ENCODE peak calls at places on chromosome 20, in four cellular contexts. R is LNCaP clone FGC, Z is fibroblast of the aortic adventitia, K is IMR-90. U is an unnamed sample.

GRCh38 chr20:15556869-15557268 is 1016.4 kb downstream of the KIF16B start:
- DNase-seq in R (no peak), Z (no peak), K (no peak), U (no peak)

GRCh38 chr20:3796477-3797225 is 541 bp downstream of the CDC25B start:
- DNase-seq in R (no peak), Z (no peak), K (no peak), U (no peak)

GRCh38 chr20:59559024-59559817 is 45.1 kb upstream of the PHACTR3 start:
- DNase-seq in R (no peak), Z (no peak), K (no peak), U (no peak)

GRCh38 chr20:49381558-49382493 is 100.6 kb downstream of the KCNB1 start:
- DNase-seq in R (peak), Z (peak), K (peak), U (peak)

GRCh38 chr20:12207875-12208274 is 290.2 kb downstream of the BTBD3 start:
- DNase-seq in R (no peak), Z (peak), K (peak), U (peak)

GRCh38 chr20:9407805-9408421 is 106.5 kb upstream of the LAMP5 start:
- DNase-seq in R (peak), Z (peak), K (peak), U (peak)

GRCh38 chr20:4022386-4023350 is 7.3 kb upstream of the RNF24 start:
- DNase-seq in R (no peak), Z (peak), K (no peak), U (peak)

GRCh38 chr20:4151991-4152695 is 136.8 kb upstream of the RNF24 start:
- DNase-seq in R (no peak), Z (peak), K (peak), U (no peak)

GRCh38 chr20:24955045-24955444 is 6.0 kb downstream of the CST7 start:
- DNase-seq in R (no peak), Z (no peak), K (no peak), U (no peak)

DNA sequence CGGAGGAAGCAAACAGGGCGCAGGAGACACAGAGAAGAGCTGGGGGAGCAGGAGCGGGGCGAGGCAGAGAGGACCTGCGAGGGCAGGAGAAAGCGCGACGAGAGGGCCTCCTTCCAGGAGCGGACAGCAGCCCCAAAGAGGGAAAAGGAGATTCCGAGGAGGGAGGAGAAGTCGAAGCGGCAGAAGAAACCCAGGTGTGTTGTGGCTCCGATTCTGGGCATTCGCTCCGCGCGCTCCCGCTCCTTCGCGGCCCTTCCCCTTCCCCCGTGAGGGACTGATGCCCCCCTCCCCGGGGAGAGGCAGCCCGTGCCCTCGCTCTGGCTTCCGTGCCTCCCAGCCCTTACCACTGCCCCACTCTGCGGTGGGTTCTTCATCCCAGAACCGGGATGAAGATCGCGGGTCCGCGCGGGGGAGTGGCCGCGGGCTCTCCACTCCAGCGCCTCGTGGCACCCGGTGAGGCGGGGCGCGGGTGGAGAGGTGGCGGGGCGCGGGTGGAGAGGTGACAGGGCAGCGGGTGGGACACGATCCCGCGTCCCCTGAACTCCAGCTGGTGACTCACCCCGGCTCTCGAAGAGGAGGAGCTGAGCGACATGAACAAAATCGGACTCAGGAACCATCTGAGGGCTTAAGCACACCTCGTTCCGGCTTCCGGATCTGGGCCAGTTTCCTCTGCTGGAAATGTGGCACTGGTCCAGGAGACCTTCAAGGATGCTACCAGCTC is 22.4 kb downstream of the TMC2 start:
- DNase-seq in R (no peak), Z (peak), K (no peak), U (peak)
- H3K4me3 ChIP-seq in R (no peak), Z (peak), K (no peak), U (peak)

GRCh38 chr20:21381619-21382018 is 15.7 kb downstream of the NKX2-4 start:
- DNase-seq in R (no peak), Z (no peak), K (no peak), U (no peak)

GRCh38 chr20:21376631-21377030 is 20.7 kb downstream of the NKX2-4 start:
- DNase-seq in R (no peak), Z (no peak), K (peak), U (no peak)

GRCh38 chr20:21380711-21381110 is 16.6 kb downstream of the NKX2-4 start:
- DNase-seq in R (peak), Z (peak), K (no peak), U (no peak)

GRCh38 chr20:21378259-21378658 is 19.1 kb downstream of the NKX2-4 start:
- DNase-seq in R (no peak), Z (no peak), K (no peak), U (no peak)

DNA sequence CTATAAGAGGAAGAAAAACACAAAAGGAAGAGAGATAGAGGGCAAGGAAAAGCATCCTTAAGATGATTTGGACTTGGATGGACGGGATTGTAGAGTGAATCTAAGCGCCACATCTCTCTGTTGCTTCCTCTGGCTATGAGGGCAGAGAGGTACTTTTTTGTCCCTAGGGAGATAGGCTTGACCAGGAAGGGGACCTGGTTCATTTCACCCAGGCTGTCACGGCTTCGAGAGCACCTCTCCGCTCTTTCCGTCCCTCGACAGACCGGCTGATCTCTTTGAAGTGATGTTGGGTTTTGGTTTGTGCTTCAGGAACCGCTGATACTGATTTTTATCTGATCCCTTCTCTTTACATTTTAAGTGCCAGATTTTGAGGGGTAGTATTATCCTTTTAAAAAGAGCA is 19.6 kb downstream of the NKX2-4 start:
- DNase-seq in R (no peak), Z (no peak), K (no peak), U (no peak)
- H3K4me3 ChIP-seq in R (no peak), Z (no peak), K (no peak), U (no peak)

DNA sequence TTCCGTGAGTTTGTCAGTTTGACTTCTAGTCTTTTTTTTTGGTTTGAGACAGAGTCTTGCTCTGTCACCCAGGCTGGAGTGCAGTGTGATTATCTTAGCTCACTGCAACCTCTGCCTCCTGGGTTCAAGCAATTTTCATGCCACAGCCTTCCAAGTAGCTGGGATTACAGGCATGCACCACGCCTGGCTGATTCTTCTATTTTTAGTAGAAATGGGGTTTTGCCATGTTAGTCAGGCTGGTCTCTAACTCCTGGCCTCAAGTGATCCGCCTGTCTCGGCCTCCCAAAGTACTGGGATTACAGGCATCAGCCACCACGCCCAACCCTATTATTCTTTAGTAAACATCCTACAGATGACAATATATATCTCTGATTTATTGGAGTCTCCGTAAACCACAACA is 506.5 kb downstream of the PREX1 start:
- DNase-seq in R (no peak), Z (no peak), K (no peak), U (no peak)
- H3K4me3 ChIP-seq in R (no peak), Z (no peak), K (no peak), U (no peak)

GRCh38 chr20:63178889-63179751 is 36.8 kb downstream of the YTHDF1 start:
- DNase-seq in R (no peak), Z (no peak), K (peak), U (peak)
- H3K4me3 ChIP-seq in R (no peak), Z (no peak), K (no peak), U (no peak)

GRCh38 chr20:38873050-38873581 is 53.1 kb upstream of the FAM83D start:
- DNase-seq in R (no peak), Z (no peak), K (no peak), U (no peak)

GRCh38 chr20:38872491-38873049 is 53.6 kb upstream of the FAM83D start:
- DNase-seq in R (no peak), Z (no peak), K (no peak), U (no peak)

GRCh38 chr20:38870733-38871559 is 55.3 kb upstream of the FAM83D start:
- DNase-seq in R (no peak), Z (no peak), K (peak), U (no peak)

GRCh38 chr20:38871560-38871953 is 54.7 kb upstream of the FAM83D start:
- DNase-seq in R (no peak), Z (no peak), K (no peak), U (no peak)

DNA sequence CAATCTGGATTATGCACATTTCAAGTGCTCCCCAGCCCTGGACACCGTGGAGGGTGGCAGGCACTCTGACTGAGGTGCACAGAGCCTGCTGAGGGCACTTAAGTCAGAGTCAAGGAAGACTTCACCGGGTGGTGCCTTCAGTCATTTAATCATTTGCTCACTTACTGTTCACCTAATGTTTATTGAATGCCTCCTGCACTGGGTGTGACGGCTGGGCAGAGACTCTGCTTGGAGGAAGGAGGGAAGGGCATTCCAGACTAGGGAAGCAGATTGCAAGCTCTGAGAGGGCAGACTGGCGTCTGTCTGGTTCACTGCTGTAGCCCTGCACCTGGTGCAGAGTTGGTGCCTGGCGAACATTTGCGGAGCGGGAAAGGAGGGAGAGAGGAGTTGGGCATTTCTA is 54.2 kb upstream of the FAM83D start:
- DNase-seq in R (no peak), Z (no peak), K (no peak), U (no peak)
- H3K4me3 ChIP-seq in R (no peak), Z (no peak), K (no peak), U (no peak)

DNA sequence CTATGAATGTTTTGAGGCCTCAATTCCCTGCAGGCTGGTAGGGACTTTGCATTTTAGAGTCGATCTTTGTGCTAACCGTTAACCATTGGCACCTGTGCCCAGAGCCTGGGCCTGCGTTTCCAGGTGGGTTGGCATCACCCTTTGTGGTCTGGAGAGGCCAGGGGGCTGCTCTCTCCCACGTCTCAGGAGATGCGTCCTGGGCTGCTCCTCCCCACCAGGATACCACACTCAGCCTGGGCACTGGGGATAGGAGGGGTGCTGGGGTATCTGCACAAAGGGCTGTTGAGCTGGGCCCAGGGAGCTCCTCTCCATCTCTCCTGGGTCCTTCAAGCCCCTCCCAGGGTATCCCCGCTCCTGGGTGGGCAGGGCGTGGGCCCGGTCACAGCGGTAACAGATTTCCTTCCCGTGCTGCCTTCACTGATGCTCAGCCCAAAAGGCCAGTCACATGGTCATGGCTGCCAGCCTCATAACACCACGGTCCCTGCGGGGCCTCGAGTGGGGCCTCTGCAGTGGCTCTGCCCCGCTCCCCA is 266.2 kb downstream of the TAF4 start:
- DNase-seq in R (no peak), Z (no peak), K (no peak), U (no peak)
- H3K4me3 ChIP-seq in R (no peak), Z (no peak), K (no peak), U (no peak)

GRCh38 chr20:56359212-56360132 is 698 bp downstream of the FAM210B start:
- DNase-seq in R (no peak), Z (peak), K (peak), U (peak)

GRCh38 chr20:56361888-56362287 is 3.1 kb downstream of the FAM210B start:
- DNase-seq in R (no peak), Z (no peak), K (no peak), U (no peak)

GRCh38 chr20:56360133-56360898 is 1.5 kb downstream of the FAM210B start:
- DNase-seq in R (no peak), Z (no peak), K (no peak), U (no peak)

GRCh38 chr20:56362833-56363413 is 4.1 kb downstream of the FAM210B start:
- DNase-seq in R (no peak), Z (no peak), K (peak), U (no peak)

DNA sequence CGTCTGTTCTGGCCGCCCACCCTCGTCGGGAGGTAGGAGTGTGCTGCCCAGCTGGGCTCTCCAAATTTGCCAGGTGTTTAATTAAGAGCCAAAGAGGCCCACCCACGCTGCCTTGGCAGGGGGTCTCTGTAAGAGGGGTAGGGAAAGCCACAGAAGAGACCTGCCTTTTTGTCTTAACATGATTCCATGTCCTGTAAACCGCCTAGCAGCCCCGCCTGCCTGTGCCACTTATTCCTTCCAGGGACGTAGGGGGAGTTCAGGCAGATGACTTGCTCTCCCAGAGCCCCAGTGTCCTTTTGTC is 2.1 kb downstream of the FAM210B start:
- DNase-seq in R (no peak), Z (no peak), K (no peak), U (no peak)
- H3K4me3 ChIP-seq in R (no peak), Z (peak), K (no peak), U (no peak)

U was measured in cardiac fibroblast.